ENCODE peak calls at places on chromosome 20, in ten cellular contexts. One of them, this sample, is unnamed.

GRCh38 chr20:55515831-55516230 is 489.5 kb downstream of the CBLN4 start:
- DNase-seq in uterus: no peak
- DNase-seq in colonic mucosa: no peak
- DNase-seq in left ventricle myocardium inferior: no peak
- DNase-seq in CD8-positive, alpha-beta T cell: no peak
- DNase-seq in upper lobe of left lung: no peak
- DNase-seq in K562: no peak
- DNase-seq in A549: no peak
- DNase-seq in ovary: no peak
- DNase-seq in tibial artery: no peak
- DNase-seq in this sample: no peak

GRCh38 chr20:43946206-43946491 is 31.5 kb downstream of the TOX2 start:
- DNase-seq in left ventricle myocardium inferior: no peak
- DNase-seq in uterus: no peak
- DNase-seq in colonic mucosa: no peak
- DNase-seq in upper lobe of left lung: no peak
- DNase-seq in tibial artery: no peak
- DNase-seq in ovary: no peak
- DNase-seq in K562: no peak
- DNase-seq in CD8-positive, alpha-beta T cell: no peak
- DNase-seq in A549: no peak
- DNase-seq in this sample: no peak

GRCh38 chr20:30630761-30631160 is 626.7 kb upstream of the DEFB115 start:
- DNase-seq in ovary: no peak
- DNase-seq in A549: no peak
- DNase-seq in CD8-positive, alpha-beta T cell: no peak
- DNase-seq in left ventricle myocardium inferior: no peak
- DNase-seq in upper lobe of left lung: no peak
- DNase-seq in uterus: no peak
- DNase-seq in colonic mucosa: no peak
- DNase-seq in tibial artery: no peak
- DNase-seq in K562: no peak
- DNase-seq in this sample: no peak

GRCh38 chr20:36571564-36572504 is 1.6 kb upstream of the TGIF2 start:
- DNase-seq in uterus: no peak
- DNase-seq in tibial artery: no peak
- DNase-seq in upper lobe of left lung: no peak
- DNase-seq in A549: no peak
- DNase-seq in K562: peak
- DNase-seq in left ventricle myocardium inferior: no peak
- DNase-seq in colonic mucosa: no peak
- DNase-seq in CD8-positive, alpha-beta T cell: no peak
- DNase-seq in ovary: no peak
- DNase-seq in this sample: no peak

GRCh38 chr20:56843386-56843785 is 214.3 kb downstream of the TFAP2C start:
- DNase-seq in A549: no peak
- DNase-seq in tibial artery: no peak
- DNase-seq in upper lobe of left lung: peak
- DNase-seq in left ventricle myocardium inferior: no peak
- DNase-seq in K562: no peak
- DNase-seq in colonic mucosa: no peak
- DNase-seq in ovary: no peak
- DNase-seq in CD8-positive, alpha-beta T cell: no peak
- DNase-seq in uterus: no peak
- DNase-seq in this sample: no peak

GRCh38 chr20:52601295-52601971 is 370.7 kb upstream of the TSHZ2 start:
- DNase-seq in K562: no peak
- DNase-seq in uterus: no peak
- DNase-seq in ovary: no peak
- DNase-seq in upper lobe of left lung: no peak
- DNase-seq in CD8-positive, alpha-beta T cell: no peak
- DNase-seq in left ventricle myocardium inferior: no peak
- DNase-seq in A549: no peak
- DNase-seq in colonic mucosa: no peak
- DNase-seq in tibial artery: peak
- DNase-seq in this sample: no peak

GRCh38 chr20:63438121-63438520 is 34.3 kb downstream of the KCNQ2 start:
- DNase-seq in CD8-positive, alpha-beta T cell: no peak
- DNase-seq in uterus: no peak
- DNase-seq in A549: no peak
- DNase-seq in ovary: no peak
- DNase-seq in colonic mucosa: no peak
- DNase-seq in left ventricle myocardium inferior: no peak
- DNase-seq in upper lobe of left lung: no peak
- DNase-seq in tibial artery: no peak
- DNase-seq in K562: no peak
- DNase-seq in this sample: no peak

GRCh38 chr20:63679799-63680305 is 16.6 kb upstream of the TNFRSF6B start:
- DNase-seq in upper lobe of left lung: no peak
- DNase-seq in ovary: no peak
- DNase-seq in CD8-positive, alpha-beta T cell: no peak
- DNase-seq in left ventricle myocardium inferior: no peak
- DNase-seq in colonic mucosa: no peak
- DNase-seq in A549: no peak
- DNase-seq in uterus: no peak
- DNase-seq in K562: no peak
- DNase-seq in tibial artery: no peak
- DNase-seq in this sample: no peak

GRCh38 chr20:48364055-48364454 is 463.7 kb downstream of the PREX1 start:
- DNase-seq in K562: no peak
- DNase-seq in upper lobe of left lung: no peak
- DNase-seq in left ventricle myocardium inferior: no peak
- DNase-seq in tibial artery: no peak
- DNase-seq in A549: no peak
- DNase-seq in CD8-positive, alpha-beta T cell: no peak
- DNase-seq in ovary: no peak
- DNase-seq in uterus: no peak
- DNase-seq in colonic mucosa: no peak
- DNase-seq in this sample: no peak

GRCh38 chr20:48360338-48360698 is 467.5 kb downstream of the PREX1 start:
- DNase-seq in A549: no peak
- DNase-seq in ovary: no peak
- DNase-seq in K562: no peak
- DNase-seq in colonic mucosa: no peak
- DNase-seq in tibial artery: no peak
- DNase-seq in uterus: no peak
- DNase-seq in left ventricle myocardium inferior: no peak
- DNase-seq in upper lobe of left lung: no peak
- DNase-seq in CD8-positive, alpha-beta T cell: no peak
- DNase-seq in this sample: no peak

GRCh38 chr20:48357714-48358113 is 470.1 kb downstream of the PREX1 start:
- DNase-seq in CD8-positive, alpha-beta T cell: no peak
- DNase-seq in ovary: no peak
- DNase-seq in left ventricle myocardium inferior: no peak
- DNase-seq in upper lobe of left lung: no peak
- DNase-seq in tibial artery: no peak
- DNase-seq in A549: no peak
- DNase-seq in uterus: no peak
- DNase-seq in K562: no peak
- DNase-seq in colonic mucosa: no peak
- DNase-seq in this sample: no peak

GRCh38 chr20:48358176-48358575 is 469.6 kb downstream of the PREX1 start:
- DNase-seq in A549: no peak
- DNase-seq in ovary: no peak
- DNase-seq in left ventricle myocardium inferior: no peak
- DNase-seq in CD8-positive, alpha-beta T cell: no peak
- DNase-seq in uterus: no peak
- DNase-seq in colonic mucosa: no peak
- DNase-seq in upper lobe of left lung: no peak
- DNase-seq in K562: no peak
- DNase-seq in tibial artery: no peak
- DNase-seq in this sample: no peak

GRCh38 chr20:48359692-48360337 is 468.0 kb downstream of the PREX1 start:
- DNase-seq in uterus: no peak
- DNase-seq in CD8-positive, alpha-beta T cell: no peak
- DNase-seq in ovary: no peak
- DNase-seq in K562: peak
- DNase-seq in tibial artery: no peak
- DNase-seq in left ventricle myocardium inferior: no peak
- DNase-seq in upper lobe of left lung: no peak
- DNase-seq in A549: no peak
- DNase-seq in colonic mucosa: peak
- DNase-seq in this sample: no peak
- H3K4me3 ChIP-seq in uterus: no peak
- H3K4me3 ChIP-seq in CD8-positive, alpha-beta T cell: no peak
- H3K4me3 ChIP-seq in ovary: no peak
- H3K4me3 ChIP-seq in K562: no peak
- H3K4me3 ChIP-seq in tibial artery: no peak
- H3K4me3 ChIP-seq in left ventricle myocardium inferior: no peak
- H3K4me3 ChIP-seq in upper lobe of left lung: no peak
- H3K4me3 ChIP-seq in A549: no peak
- H3K4me3 ChIP-seq in colonic mucosa: no peak
- H3K4me3 ChIP-seq in this sample: no peak

DNA sequence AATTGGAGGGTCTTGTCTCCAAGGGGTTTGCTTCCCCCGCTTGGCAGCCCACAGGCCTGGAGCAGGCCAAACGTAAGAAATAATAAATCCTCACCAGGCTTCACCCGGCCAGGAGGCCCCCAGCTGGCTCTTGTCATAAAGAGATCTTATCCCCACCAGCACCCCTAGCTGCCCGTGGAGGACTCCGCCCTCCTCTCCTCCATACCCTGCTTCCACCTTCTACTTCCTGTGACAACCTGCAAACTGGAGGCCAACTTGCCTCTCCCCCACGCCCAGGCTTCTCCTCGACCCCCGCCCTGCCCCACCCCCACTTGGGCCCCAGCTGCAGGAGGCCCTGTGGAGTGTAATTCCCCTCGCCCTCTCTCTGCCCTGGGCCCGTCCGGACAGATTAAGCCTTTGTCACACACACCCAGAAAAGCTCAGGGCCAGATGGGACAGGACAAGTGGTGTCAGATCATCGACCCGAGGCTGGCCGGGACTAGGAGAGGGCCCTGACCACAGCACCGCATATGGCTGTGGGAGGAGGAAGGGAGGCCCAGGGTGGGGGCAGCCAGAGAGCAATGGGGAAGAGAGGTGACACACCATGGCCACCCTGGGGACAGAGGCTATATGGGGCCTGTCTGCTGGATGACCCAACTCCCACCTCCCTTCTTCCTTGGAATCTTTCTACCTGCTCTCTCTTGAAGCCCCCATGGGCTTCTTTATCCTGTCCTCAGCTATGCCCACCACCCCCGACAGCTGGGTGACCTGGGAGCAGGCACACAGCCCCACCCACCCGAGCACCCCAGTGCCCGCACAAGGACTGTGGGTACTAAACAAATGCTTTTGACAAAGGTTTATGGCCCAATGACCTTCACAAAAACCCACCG is 3.9 kb downstream of the NOL4L start:
- DNase-seq in CD8-positive, alpha-beta T cell: peak
- DNase-seq in left ventricle myocardium inferior: no peak
- DNase-seq in upper lobe of left lung: peak
- DNase-seq in ovary: no peak
- DNase-seq in colonic mucosa: no peak
- DNase-seq in uterus: no peak
- DNase-seq in tibial artery: no peak
- DNase-seq in K562: peak
- DNase-seq in A549: no peak
- DNase-seq in this sample: no peak
- H3K27ac ChIP-seq in CD8-positive, alpha-beta T cell: peak
- H3K27ac ChIP-seq in left ventricle myocardium inferior: no peak
- H3K27ac ChIP-seq in upper lobe of left lung: no peak
- H3K27ac ChIP-seq in ovary: no peak
- H3K27ac ChIP-seq in colonic mucosa: no peak
- H3K27ac ChIP-seq in uterus: no peak
- H3K27ac ChIP-seq in tibial artery: no peak
- H3K27ac ChIP-seq in K562: peak
- H3K27ac ChIP-seq in A549: no peak
- H3K27ac ChIP-seq in this sample: no peak

DNA sequence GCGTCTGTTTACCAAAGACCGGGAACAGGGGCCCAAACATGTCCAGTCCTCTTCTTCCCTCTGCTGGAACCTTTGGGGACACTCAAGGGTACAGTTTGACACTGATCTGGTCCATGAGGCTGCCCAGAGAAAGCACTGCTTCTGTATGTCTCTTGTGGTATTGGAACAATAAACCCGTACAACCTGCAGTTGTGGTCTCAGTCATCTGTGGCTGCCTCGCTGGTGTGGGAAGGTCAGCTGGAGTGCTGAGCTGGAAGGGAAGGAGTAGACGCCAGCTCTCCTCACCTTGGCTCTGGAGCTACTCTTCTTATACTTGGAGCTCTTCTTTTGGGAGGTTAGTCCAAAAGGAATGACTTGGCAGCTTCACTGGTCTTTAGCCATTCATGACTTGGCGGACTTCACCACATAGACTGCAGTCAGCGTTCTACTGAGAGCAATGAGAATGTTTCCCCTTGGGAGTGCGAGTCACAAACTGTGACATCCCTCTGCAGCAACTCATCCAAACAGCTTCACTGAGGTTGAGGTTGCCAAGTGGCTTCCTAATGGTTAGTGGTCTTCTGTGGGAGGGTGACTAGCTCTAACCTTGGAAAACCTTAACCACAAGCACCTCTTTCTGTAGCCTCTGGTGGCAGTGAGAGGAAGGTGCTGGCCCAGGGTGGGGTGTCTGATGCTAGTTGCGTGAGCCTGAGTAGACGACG is 81.2 kb downstream of the ASXL1 start:
- DNase-seq in colonic mucosa: no peak
- DNase-seq in K562: peak
- DNase-seq in upper lobe of left lung: peak
- DNase-seq in left ventricle myocardium inferior: no peak
- DNase-seq in tibial artery: no peak
- DNase-seq in ovary: no peak
- DNase-seq in A549: no peak
- DNase-seq in CD8-positive, alpha-beta T cell: no peak
- DNase-seq in uterus: no peak
- DNase-seq in this sample: no peak
- TF ChIP-seq CTCF in colonic mucosa: no peak
- TF ChIP-seq CTCF in K562: peak
- TF ChIP-seq CTCF in upper lobe of left lung: no peak
- TF ChIP-seq CTCF in left ventricle myocardium inferior: no peak
- TF ChIP-seq CTCF in tibial artery: no peak
- TF ChIP-seq CTCF in ovary: no peak
- TF ChIP-seq CTCF in A549: no peak
- TF ChIP-seq CTCF in CD8-positive, alpha-beta T cell: no peak
- TF ChIP-seq CTCF in uterus: no peak
- TF ChIP-seq CTCF in this sample: no peak

GRCh38 chr20:50332491-50332980 is 141.9 kb downstream of the CEBPB start:
- DNase-seq in left ventricle myocardium inferior: no peak
- DNase-seq in upper lobe of left lung: no peak
- DNase-seq in CD8-positive, alpha-beta T cell: no peak
- DNase-seq in K562: no peak
- DNase-seq in ovary: no peak
- DNase-seq in colonic mucosa: no peak
- DNase-seq in tibial artery: no peak
- DNase-seq in uterus: no peak
- DNase-seq in A549: no peak
- DNase-seq in this sample: no peak

GRCh38 chr20:50335866-50336265 is 145.2 kb downstream of the CEBPB start:
- DNase-seq in K562: no peak
- DNase-seq in left ventricle myocardium inferior: no peak
- DNase-seq in A549: no peak
- DNase-seq in upper lobe of left lung: no peak
- DNase-seq in CD8-positive, alpha-beta T cell: no peak
- DNase-seq in ovary: no peak
- DNase-seq in uterus: no peak
- DNase-seq in tibial artery: no peak
- DNase-seq in colonic mucosa: no peak
- DNase-seq in this sample: no peak

GRCh38 chr20:50333131-50333530 is 142.5 kb downstream of the CEBPB start:
- DNase-seq in uterus: no peak
- DNase-seq in left ventricle myocardium inferior: no peak
- DNase-seq in upper lobe of left lung: no peak
- DNase-seq in tibial artery: no peak
- DNase-seq in A549: no peak
- DNase-seq in colonic mucosa: no peak
- DNase-seq in K562: no peak
- DNase-seq in ovary: no peak
- DNase-seq in CD8-positive, alpha-beta T cell: no peak
- DNase-seq in this sample: no peak

GRCh38 chr20:50335105-50335504 is 144.5 kb downstream of the CEBPB start:
- DNase-seq in colonic mucosa: no peak
- DNase-seq in ovary: no peak
- DNase-seq in uterus: no peak
- DNase-seq in tibial artery: no peak
- DNase-seq in A549: peak
- DNase-seq in CD8-positive, alpha-beta T cell: no peak
- DNase-seq in K562: peak
- DNase-seq in left ventricle myocardium inferior: no peak
- DNase-seq in upper lobe of left lung: peak
- DNase-seq in this sample: no peak

GRCh38 chr20:50333856-50334255 is 143.2 kb downstream of the CEBPB start:
- DNase-seq in uterus: no peak
- DNase-seq in upper lobe of left lung: no peak
- DNase-seq in ovary: peak
- DNase-seq in tibial artery: peak
- DNase-seq in K562: no peak
- DNase-seq in A549: no peak
- DNase-seq in colonic mucosa: no peak
- DNase-seq in left ventricle myocardium inferior: no peak
- DNase-seq in CD8-positive, alpha-beta T cell: no peak
- DNase-seq in this sample: no peak
- H3K4me3 ChIP-seq in uterus: no peak
- H3K4me3 ChIP-seq in upper lobe of left lung: no peak
- H3K4me3 ChIP-seq in ovary: no peak
- H3K4me3 ChIP-seq in tibial artery: no peak
- H3K4me3 ChIP-seq in K562: no peak
- H3K4me3 ChIP-seq in A549: no peak
- H3K4me3 ChIP-seq in colonic mucosa: no peak
- H3K4me3 ChIP-seq in left ventricle myocardium inferior: no peak
- H3K4me3 ChIP-seq in CD8-positive, alpha-beta T cell: no peak
- H3K4me3 ChIP-seq in this sample: no peak